ENCODE peak calls at places on chromosomes 12 and 14, in seven cellular contexts. Z, S, C, X, V, M and R are unnamed samples.

GRCh38 chr12:79692249-79692619 is 1.5 kb upstream of the PAWR start:
- DNase-seq in V (no peak), C (no peak), M (no peak), Z (no peak), X (peak; percentile 20), S (no peak), R (no peak)

GRCh38 chr14:24481622-24482324 is 26.3 kb downstream of the CMA1 start:
- DNase-seq in S (peak; percentile 92), X (no peak), Z (no peak), M (no peak), V (peak; percentile 97), C (no peak), R (peak; percentile 36)

GRCh38 chr14:105899071-105899641 is 372.8 kb downstream of the TMEM121 start:
- DNase-seq in C (peak; percentile 2), X (no peak), S (no peak), M (no peak), V (no peak), Z (no peak), R (no peak)

GRCh38 chr12:3045989-3046388 is 31.2 kb upstream of the TSPAN9 start:
- DNase-seq in S (no peak), C (no peak), V (no peak), Z (no peak), X (no peak), M (no peak), R (no peak)

GRCh38 chr12:120928864-120929652 is 24.9 kb upstream of the SPPL3 start:
- DNase-seq in M (no peak), C (no peak), X (no peak), S (peak; percentile 80), V (no peak), Z (no peak), R (peak; percentile 81)

GRCh38 chr14:37036669-37037341 is 135.6 kb downstream of the SLC25A21 start:
- DNase-seq in C (no peak), V (peak; percentile 33), M (no peak), Z (no peak), S (no peak), X (peak; percentile 63), R (peak; percentile 17)

GRCh38 chr14:50027797-50028196 is 88.6 kb downstream of the VCPKMT start:
- DNase-seq in Z (no peak), S (no peak), X (no peak), C (no peak), M (no peak), V (no peak), R (no peak)

GRCh38 chr12:51534216-51534615 is 56.8 kb upstream of the SCN8A start:
- DNase-seq in X (no peak), Z (no peak), M (no peak), C (no peak), S (peak; percentile 8), V (no peak), R (no peak)

GRCh38 chr14:88166616-88167015 is 156.5 kb downstream of the KCNK10 start:
- DNase-seq in Z (no peak), X (no peak), V (no peak), C (no peak), M (no peak), S (no peak), R (no peak)

GRCh38 chr14:95318870-95319311 is 817 bp downstream of the CLMN start:
- DNase-seq in V (no peak), M (no peak), X (no peak), Z (no peak), C (no peak), S (peak; percentile 62), R (peak; percentile 37)

GRCh38 chr12:6224550-6224949 is 24.4 kb downstream of the CD9 start:
- DNase-seq in V (no peak), M (no peak), C (no peak), Z (no peak), X (peak; percentile 57), S (no peak), R (peak; percentile 59)

GRCh38 chr12:6221146-6221545 is 20.9 kb downstream of the CD9 start:
- DNase-seq in C (no peak), Z (no peak), S (no peak), X (no peak), V (no peak), M (no peak), R (no peak)

GRCh38 chr12:6222009-6222702 is 22.0 kb downstream of the CD9 start:
- DNase-seq in X (peak; percentile 68), Z (no peak), V (peak; percentile 46), M (no peak), C (no peak), S (no peak), R (peak; percentile 74)

GRCh38 chr12:6225630-6226001 is 25.4 kb downstream of the CD9 start:
- DNase-seq in C (no peak), Z (no peak), S (no peak), M (no peak), X (no peak), V (no peak), R (no peak)

DNA sequence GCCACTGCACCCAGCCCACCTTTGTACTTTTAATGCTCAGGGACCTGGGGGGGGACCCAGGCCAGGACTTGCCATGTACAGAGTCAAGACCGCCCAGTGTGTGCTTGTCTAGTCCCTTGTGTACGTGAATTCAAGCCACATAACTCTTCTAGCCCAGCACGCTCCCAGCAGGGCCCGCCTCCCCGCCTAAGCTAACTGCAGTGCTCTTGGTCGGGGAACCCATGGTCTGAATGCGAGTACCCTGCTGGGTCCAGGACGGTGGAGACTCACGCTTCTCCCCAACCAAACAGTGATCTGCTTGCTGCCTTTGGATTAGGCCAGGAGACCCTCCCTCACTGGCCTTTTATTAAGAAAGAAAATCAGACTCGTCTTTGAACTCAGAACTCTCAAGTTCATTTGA is 23.3 kb downstream of the CD9 start:
- DNase-seq in M (no peak), X (no peak), V (no peak), S (no peak), C (no peak), Z (no peak), R (no peak)
- H3K4me1 ChIP-seq in M (no peaks in the 10 kb centered on the region), X (peaks cover 13% of the 10 kb centered on the region), V (peaks cover 99% of the 10 kb centered on the region), S (peaks cover 14% of the 10 kb centered on the region), C (peaks cover 73% of the 10 kb centered on the region), Z (peaks cover 91% of the 10 kb centered on the region), R (peaks cover 97% of the 10 kb centered on the region)

GRCh38 chr14:52695481-52696091 is at the start of gene ERO1A:
- DNase-seq in S (peak; percentile 81), V (peak; percentile 50), Z (peak; percentile 83), M (peak; percentile 20), C (peak; percentile 82), X (peak; percentile 81), R (peak; percentile 84)
- H3K27ac ChIP-seq in S (peak within 1 kb of the TSS; percentile 41), V (peak within 1 kb of the TSS; percentile 80), Z (peak within 1 kb of the TSS; percentile 96), M (peak within 1 kb of the TSS; percentile 78), C (peak within 1 kb of the TSS; percentile 82), X (peak within 1 kb of the TSS; percentile 94), R (peak within 1 kb of the TSS; percentile 96)

GRCh38 chr12:9240776-9241175 is 32.6 kb upstream of the PZP start:
- DNase-seq in M (no peak), V (no peak), S (no peak), X (no peak), C (peak; percentile 13), Z (no peak), R (no peak)

GRCh38 chr12:9243999-9244649 is 35.9 kb upstream of the PZP start:
- DNase-seq in V (peak; percentile 50), S (no peak), M (no peak), X (no peak), C (no peak), Z (no peak), R (no peak)

GRCh38 chr12:9248435-9248834 is 40.2 kb upstream of the PZP start:
- DNase-seq in X (no peak), S (no peak), V (no peak), C (no peak), Z (no peak), M (no peak), R (no peak)

GRCh38 chr12:9241301-9241700 is 33.1 kb upstream of the PZP start:
- DNase-seq in C (no peak), X (no peak), M (no peak), Z (no peak), S (no peak), V (no peak), R (no peak)

DNA sequence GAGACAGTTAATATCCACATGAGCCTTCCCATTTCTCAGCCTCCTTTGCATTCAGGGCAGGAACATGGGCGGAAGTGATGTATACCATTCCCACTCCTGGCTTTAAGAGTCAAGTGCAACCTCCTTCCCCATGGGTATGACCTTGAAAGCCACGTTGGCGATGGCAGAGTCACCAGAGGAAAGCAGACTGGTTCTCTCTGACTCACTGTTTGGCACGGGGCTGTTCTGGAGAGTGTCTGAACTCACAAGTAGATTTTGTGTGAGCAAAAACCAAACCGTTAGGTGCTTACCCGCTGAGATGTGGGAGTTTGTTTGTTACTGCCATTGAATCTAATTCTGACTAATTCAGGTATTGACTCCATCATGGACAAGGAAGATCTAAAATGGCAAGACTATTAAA is 36.7 kb upstream of the PZP start:
- DNase-seq in Z (no peak), C (peak; percentile 6), X (no peak), M (no peak), S (no peak), V (peak; percentile 1), R (no peak)
- TF ChIP-seq CTCF in Z (no peak), C (no peak), X (no peak), M (no peak), S (no peak), V (no peak), R (no peak)

DNA sequence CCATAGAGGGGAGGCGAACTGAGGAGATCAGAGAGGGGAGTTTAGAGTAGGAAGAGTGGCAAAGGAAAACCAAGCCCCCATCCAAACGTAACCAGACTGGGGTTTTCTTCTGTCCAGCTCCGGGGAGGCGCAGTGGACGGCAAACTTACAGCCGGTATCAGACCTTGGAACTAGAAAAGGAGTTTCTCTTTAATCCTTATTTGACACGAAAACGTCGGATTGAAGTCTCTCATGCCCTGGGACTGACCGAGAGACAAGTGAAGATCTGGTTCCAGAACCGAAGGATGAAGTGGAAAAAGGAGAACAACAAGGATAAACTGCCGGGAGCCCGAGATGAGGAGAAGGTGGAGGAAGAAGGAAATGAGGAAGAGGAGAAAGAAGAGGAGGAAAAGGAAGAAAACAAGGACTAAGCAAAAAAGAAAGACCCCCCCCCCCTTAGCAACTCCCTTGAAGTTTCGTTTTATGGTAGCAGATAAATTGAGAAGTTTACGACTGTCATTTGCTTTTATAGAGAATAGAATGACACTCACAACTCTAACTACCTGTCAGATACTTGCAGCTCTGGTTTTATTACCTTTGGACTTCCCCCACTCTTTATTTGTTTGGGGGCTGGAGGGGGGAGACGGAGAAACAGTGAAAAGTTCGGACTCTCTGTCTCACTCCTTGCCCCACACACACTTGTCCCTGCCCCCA is 2.3 kb downstream of the HOXC8 start:
- DNase-seq in V (no peak), S (no peak), Z (no peak), X (no peak), M (no peak), C (no peak), R (no peak)
- H3K4me1 ChIP-seq in V (peaks cover 24% of the 10 kb centered on the region), S (peaks cover 44% of the 10 kb centered on the region), Z (peaks cover 24% of the 10 kb centered on the region), X (no peaks in the 10 kb centered on the region), M (peaks cover 22% of the 10 kb centered on the region), C (peaks cover 14% of the 10 kb centered on the region), R (peaks cover 16% of the 10 kb centered on the region)

GRCh38 chr14:59118171-59118570 is 70.3 kb upstream of the DAAM1 start:
- DNase-seq in M (no peak), S (no peak), C (no peak), V (no peak), X (no peak), Z (no peak), R (peak; percentile 60)
- H3K27ac ChIP-seq in M (no peak overlapping the region), S (no peak overlapping the region), C (no peak overlapping the region), V (no peak overlapping the region), X (no peak overlapping the region), Z (no peak overlapping the region), R (no peak overlapping the region)

GRCh38 chr14:64725879-64726584 is 21.8 kb downstream of the PLEKHG3 start:
- DNase-seq in Z (no peak), C (no peak), M (no peak), V (no peak), X (no peak), S (peak; percentile 63), R (no peak)
- TF ChIP-seq CTCF in Z (no peak), C (no peak), M (no peak), V (no peak), X (no peak), S (peak; percentile 35), R (no peak)